ENCODE peak calls at places on chromosomes 11 and 22, in five cellular contexts. One of them, this sample, is unnamed. For H3K4me1, the result is how much of the 10 kb centered on the place peaks cover.

GRCh38 chr11:73152861-73153483 is 10.9 kb upstream of the FCHSD2 start:
- DNase-seq in sigmoid colon: peak
- DNase-seq in tibial artery: no peak
- DNase-seq in A549: no peak
- DNase-seq in prostate gland: no peak
- DNase-seq in this sample: no peak

GRCh38 chr22:20128902-20129746 is 2.5 kb upstream of the ZDHHC8 start:
- DNase-seq in prostate gland: no peak
- DNase-seq in sigmoid colon: no peak
- DNase-seq in A549: peak
- DNase-seq in tibial artery: no peak
- DNase-seq in this sample: no peak

GRCh38 chr22:38706101-38706884 is 549 bp downstream of the GTPBP1 start:
- DNase-seq in tibial artery: peak
- DNase-seq in sigmoid colon: peak
- DNase-seq in prostate gland: peak
- DNase-seq in A549: no peak
- DNase-seq in this sample: peak

GRCh38 chr11:33742249-33742851 is 6.1 kb upstream of the CD59 start:
- DNase-seq in sigmoid colon: no peak
- DNase-seq in prostate gland: no peak
- DNase-seq in tibial artery: no peak
- DNase-seq in A549: no peak
- DNase-seq in this sample: no peak

GRCh38 chr11:74493816-74494630 is 499 bp upstream of the LIPT2 start:
- DNase-seq in tibial artery: no peak
- DNase-seq in sigmoid colon: no peak
- DNase-seq in prostate gland: no peak
- DNase-seq in A549: peak
- DNase-seq in this sample: no peak

GRCh38 chr11:69860244-69860643 is 41.0 kb upstream of the FGF3 start:
- DNase-seq in tibial artery: no peak
- DNase-seq in A549: no peak
- DNase-seq in prostate gland: no peak
- DNase-seq in sigmoid colon: no peak
- DNase-seq in this sample: no peak

GRCh38 chr11:85647078-85647477 is 689 bp upstream of the TMEM126A start:
- DNase-seq in prostate gland: no peak
- DNase-seq in A549: no peak
- DNase-seq in tibial artery: no peak
- DNase-seq in sigmoid colon: no peak
- DNase-seq in this sample: no peak

GRCh38 chr11:86699036-86699791 is 26.8 kb upstream of the ME3 start:
- DNase-seq in A549: no peak
- DNase-seq in tibial artery: no peak
- DNase-seq in prostate gland: peak
- DNase-seq in sigmoid colon: no peak
- DNase-seq in this sample: no peak

GRCh38 chr11:118054712-118055640 is 21.9 kb upstream of the TMPRSS4 start:
- DNase-seq in prostate gland: no peak
- DNase-seq in A549: no peak
- DNase-seq in sigmoid colon: peak
- DNase-seq in tibial artery: no peak
- DNase-seq in this sample: no peak

GRCh38 chr11:7967826-7968225 is 2.6 kb upstream of the NLRP10 start:
- DNase-seq in tibial artery: no peak
- DNase-seq in prostate gland: no peak
- DNase-seq in sigmoid colon: no peak
- DNase-seq in A549: no peak
- DNase-seq in this sample: no peak

GRCh38 chr11:46936138-46937110 is at the start of gene CSTPP1:
- DNase-seq in tibial artery: peak
- DNase-seq in prostate gland: peak
- DNase-seq in A549: peak
- DNase-seq in sigmoid colon: peak
- DNase-seq in this sample: peak

GRCh38 chr11:86047275-86047991 is 21.5 kb downstream of the PICALM start:
- DNase-seq in A549: no peak
- DNase-seq in tibial artery: no peak
- DNase-seq in prostate gland: no peak
- DNase-seq in sigmoid colon: no peak
- DNase-seq in this sample: no peak

GRCh38 chr11:74010306-74010981 is 1.6 kb upstream of the UCP3 start:
- DNase-seq in A549: no peak
- DNase-seq in prostate gland: no peak
- DNase-seq in sigmoid colon: peak
- DNase-seq in tibial artery: no peak
- DNase-seq in this sample: no peak

GRCh38 chr22:33579448-33580093 is 340.7 kb downstream of the LARGE1 start:
- DNase-seq in sigmoid colon: peak
- DNase-seq in prostate gland: peak
- DNase-seq in A549: peak
- DNase-seq in tibial artery: peak
- DNase-seq in this sample: no peak

GRCh38 chr11:79232346-79232745 is 208.5 kb downstream of the TENM4 start:
- DNase-seq in sigmoid colon: no peak
- DNase-seq in tibial artery: no peak
- DNase-seq in prostate gland: no peak
- DNase-seq in A549: no peak
- DNase-seq in this sample: no peak

GRCh38 chr22:20764053-20764720 is 9.7 kb upstream of the SERPIND1 start:
- DNase-seq in sigmoid colon: no peak
- DNase-seq in prostate gland: no peak
- DNase-seq in A549: no peak
- DNase-seq in tibial artery: no peak
- DNase-seq in this sample: no peak

GRCh38 chr22:23909258-23909898 is 15.2 kb downstream of the MIF start:
- DNase-seq in A549: no peak
- DNase-seq in prostate gland: no peak
- DNase-seq in tibial artery: no peak
- DNase-seq in sigmoid colon: no peak
- DNase-seq in this sample: no peak

GRCh38 chr22:50473855-50474671 is 772 bp downstream of the SBF1 start:
- DNase-seq in sigmoid colon: peak
- DNase-seq in A549: no peak
- DNase-seq in prostate gland: no peak
- DNase-seq in tibial artery: no peak
- DNase-seq in this sample: peak

GRCh38 chr11:25961539-25961938 is 370.4 kb upstream of the ANO3 start:
- DNase-seq in tibial artery: no peak
- DNase-seq in A549: no peak
- DNase-seq in sigmoid colon: no peak
- DNase-seq in prostate gland: no peak
- DNase-seq in this sample: no peak

GRCh38 chr11:63869686-63870085 is 30.8 kb downstream of the MARK2 start:
- DNase-seq in sigmoid colon: no peak
- DNase-seq in prostate gland: no peak
- DNase-seq in A549: no peak
- DNase-seq in tibial artery: no peak
- DNase-seq in this sample: no peak

GRCh38 chr11:63909621-63910506 is 7.1 kb downstream of the RCOR2 start:
- DNase-seq in tibial artery: no peak
- DNase-seq in prostate gland: no peak
- DNase-seq in A549: no peak
- DNase-seq in sigmoid colon: no peak
- DNase-seq in this sample: no peak

GRCh38 chr11:61104963-61105362 is 2.7 kb downstream of the CD5 start:
- DNase-seq in tibial artery: no peak
- DNase-seq in prostate gland: no peak
- DNase-seq in A549: no peak
- DNase-seq in sigmoid colon: peak
- DNase-seq in this sample: no peak
- H3K4me3 ChIP-seq in tibial artery: no peak
- H3K4me3 ChIP-seq in prostate gland: no peak
- H3K4me3 ChIP-seq in A549: no peak
- H3K4me3 ChIP-seq in sigmoid colon: no peak
- H3K4me3 ChIP-seq in this sample: no peak

DNA sequence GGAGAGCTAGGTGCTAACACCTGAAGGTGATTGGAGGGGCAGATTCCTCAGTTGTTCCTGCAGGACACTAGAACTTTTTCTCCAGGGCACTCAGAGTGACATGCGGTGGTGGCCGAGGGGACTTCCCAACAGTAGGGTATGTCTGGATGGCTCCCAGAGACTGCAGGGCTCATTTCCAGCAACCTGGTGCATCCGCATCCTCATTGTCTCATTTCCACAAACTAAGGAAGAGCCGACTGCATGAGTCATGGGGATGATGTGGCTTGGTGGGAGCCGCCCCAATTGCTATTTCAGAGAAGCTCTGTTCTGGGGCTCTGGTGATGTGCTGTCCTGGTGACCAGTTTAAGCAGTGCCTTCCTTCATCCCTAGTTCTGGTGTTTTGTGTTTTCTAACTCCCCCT is 2.8 kb upstream of the ROBO4 start:
- DNase-seq in prostate gland: no peak
- DNase-seq in tibial artery: peak
- DNase-seq in sigmoid colon: peak
- DNase-seq in A549: peak
- DNase-seq in this sample: no peak
- H3K4me1 ChIP-seq in prostate gland: under half
- H3K4me1 ChIP-seq in tibial artery: under half
- H3K4me1 ChIP-seq in sigmoid colon: under half
- H3K4me1 ChIP-seq in A549: under half
- H3K4me1 ChIP-seq in this sample: under half

GRCh38 chr11:124759268-124760204 is 2.6 kb downstream of the ESAM start:
- DNase-seq in sigmoid colon: no peak
- DNase-seq in A549: no peak
- DNase-seq in prostate gland: no peak
- DNase-seq in tibial artery: no peak
- DNase-seq in this sample: no peak
- H3K4me3 ChIP-seq in sigmoid colon: peak
- H3K4me3 ChIP-seq in A549: peak
- H3K4me3 ChIP-seq in prostate gland: peak
- H3K4me3 ChIP-seq in tibial artery: peak
- H3K4me3 ChIP-seq in this sample: peak

GRCh38 chr11:111387318-111387863 is 8.3 kb upstream of the POU2AF1 start:
- DNase-seq in A549: no peak
- DNase-seq in sigmoid colon: peak
- DNase-seq in prostate gland: peak
- DNase-seq in tibial artery: no peak
- DNase-seq in this sample: peak

GRCh38 chr11:111384494-111384893 is 5.4 kb upstream of the POU2AF1 start:
- DNase-seq in prostate gland: no peak
- DNase-seq in tibial artery: no peak
- DNase-seq in sigmoid colon: no peak
- DNase-seq in A549: no peak
- DNase-seq in this sample: no peak

GRCh38 chr11:111388842-111389241 is 9.8 kb upstream of the POU2AF1 start:
- DNase-seq in sigmoid colon: no peak
- DNase-seq in prostate gland: peak
- DNase-seq in tibial artery: no peak
- DNase-seq in A549: no peak
- DNase-seq in this sample: no peak

GRCh38 chr11:111388431-111388830 is 9.4 kb upstream of the POU2AF1 start:
- DNase-seq in tibial artery: no peak
- DNase-seq in A549: no peak
- DNase-seq in sigmoid colon: no peak
- DNase-seq in prostate gland: no peak
- DNase-seq in this sample: no peak

GRCh38 chr11:111386611-111387150 is 7.6 kb upstream of the POU2AF1 start:
- DNase-seq in A549: no peak
- DNase-seq in tibial artery: no peak
- DNase-seq in sigmoid colon: no peak
- DNase-seq in prostate gland: no peak
- DNase-seq in this sample: no peak
- H3K4me1 ChIP-seq in A549: under half
- H3K4me1 ChIP-seq in tibial artery: under half
- H3K4me1 ChIP-seq in sigmoid colon: under half
- H3K4me1 ChIP-seq in prostate gland: under half
- H3K4me1 ChIP-seq in this sample: under half

GRCh38 chr22:25069758-25070461 is 117.4 kb downstream of the KIAA1671 start:
- DNase-seq in prostate gland: peak
- DNase-seq in tibial artery: peak
- DNase-seq in sigmoid colon: no peak
- DNase-seq in A549: no peak
- DNase-seq in this sample: no peak
- H3K4me3 ChIP-seq in prostate gland: peak
- H3K4me3 ChIP-seq in tibial artery: peak
- H3K4me3 ChIP-seq in sigmoid colon: peak
- H3K4me3 ChIP-seq in A549: no peak
- H3K4me3 ChIP-seq in this sample: peak

GRCh38 chr11:61974766-61975631 is 7.6 kb upstream of the FTH1 start:
- DNase-seq in A549: peak
- DNase-seq in prostate gland: peak
- DNase-seq in tibial artery: no peak
- DNase-seq in sigmoid colon: no peak
- DNase-seq in this sample: no peak

GRCh38 chr11:61971177-61972111 is 4.0 kb upstream of the FTH1 start:
- DNase-seq in prostate gland: peak
- DNase-seq in sigmoid colon: peak
- DNase-seq in tibial artery: peak
- DNase-seq in A549: peak
- DNase-seq in this sample: peak

GRCh38 chr11:61973603-61974162 is 6.2 kb upstream of the FTH1 start:
- DNase-seq in tibial artery: peak
- DNase-seq in prostate gland: peak
- DNase-seq in sigmoid colon: no peak
- DNase-seq in A549: no peak
- DNase-seq in this sample: no peak

GRCh38 chr11:61972112-61972795 is 4.8 kb upstream of the FTH1 start:
- DNase-seq in A549: no peak
- DNase-seq in tibial artery: no peak
- DNase-seq in sigmoid colon: no peak
- DNase-seq in prostate gland: no peak
- DNase-seq in this sample: no peak

DNA sequence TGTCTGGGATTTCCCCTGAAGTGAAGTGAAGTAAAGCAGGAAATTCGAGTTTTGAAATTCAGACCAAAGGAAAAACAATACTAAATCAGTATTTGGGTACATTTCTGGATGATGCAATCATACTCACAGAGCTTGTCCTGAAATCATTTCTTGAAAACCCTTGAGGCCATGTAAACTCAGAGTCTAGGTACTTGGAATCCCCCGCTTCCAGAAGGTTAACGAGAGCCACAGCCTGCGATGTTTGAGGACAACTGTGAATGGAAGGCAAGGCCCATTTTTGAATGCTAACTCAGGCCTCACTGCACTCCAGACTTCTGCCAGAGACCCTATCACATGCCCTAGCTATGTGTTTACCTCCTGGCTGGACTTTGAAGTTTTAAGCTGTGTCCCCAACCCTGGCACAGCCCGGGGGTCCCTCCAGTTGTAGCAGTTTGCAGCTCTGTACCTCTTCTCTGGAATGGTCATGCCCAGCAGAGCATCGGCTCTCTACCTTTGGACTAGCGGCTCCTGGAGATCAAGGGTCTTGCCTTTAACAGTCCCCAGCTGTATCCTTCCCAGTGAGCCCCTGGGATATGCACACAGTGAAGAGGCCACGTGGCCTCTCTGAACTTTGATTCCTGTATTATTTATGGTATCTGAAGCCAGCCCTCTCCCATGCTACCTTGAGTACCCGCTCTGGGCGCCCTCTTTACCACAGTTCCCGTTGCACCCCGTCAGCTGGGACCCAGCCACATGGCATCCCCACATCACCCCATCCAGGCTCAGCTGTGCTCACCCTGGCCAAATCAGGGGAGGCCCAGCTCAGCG is 5.6 kb upstream of the FTH1 start:
- DNase-seq in sigmoid colon: no peak
- DNase-seq in prostate gland: peak
- DNase-seq in tibial artery: peak
- DNase-seq in A549: peak
- DNase-seq in this sample: no peak
- H3K4me1 ChIP-seq in sigmoid colon: half or more
- H3K4me1 ChIP-seq in prostate gland: under half
- H3K4me1 ChIP-seq in tibial artery: under half
- H3K4me1 ChIP-seq in A549: half or more
- H3K4me1 ChIP-seq in this sample: half or more